ENCODE peak calls at places on chromosome 16, in four cellular contexts. S is GDM1, I is H9, L is NCI-H1092 treated with DMSO at 0.1 percent for 48 hours. X is an unnamed sample.

GRCh38 chr16:27232061-27232841 is 28.9 kb downstream of the KDM8 start:
- DNase-seq in L (no peak), S (peak), I (no peak), X (peak)

GRCh38 chr16:89827383-89828198 is 684 bp upstream of the SPIRE2 start:
- DNase-seq in I (peak), L (peak), S (no peak), X (no peak)

GRCh38 chr16:73268311-73268997 is 220.5 kb upstream of the ZFHX3 start:
- DNase-seq in S (no peak), L (peak), I (peak), X (no peak)

GRCh38 chr16:80460988-80461387 is 79.8 kb upstream of the DYNLRB2 start:
- DNase-seq in I (no peak), S (no peak), L (no peak), X (no peak)

GRCh38 chr16:22207715-22208360 is 1.8 kb downstream of the EEF2K start:
- DNase-seq in I (no peak), L (no peak), S (no peak), X (no peak)

GRCh38 chr16:66588981-66589713 is 9.9 kb downstream of the CMTM2 start:
- DNase-seq in L (no peak), I (peak), S (peak), X (peak)

GRCh38 chr16:73040136-73040535 is 7.8 kb downstream of the ZFHX3 start:
- DNase-seq in L (no peak), S (no peak), I (peak), X (no peak)

GRCh38 chr16:27431773-27432599 is 30.0 kb downstream of the IL21R start:
- DNase-seq in L (no peak), I (peak), S (no peak), X (no peak)

GRCh38 chr16:55625843-55626242 is 29.9 kb upstream of the SLC6A2 start:
- DNase-seq in S (no peak), I (no peak), L (no peak), X (no peak)

GRCh38 chr16:87442581-87442966 is 50.2 kb downstream of the ZCCHC14 start:
- DNase-seq in I (no peak), L (no peak), S (no peak), X (no peak)

GRCh38 chr16:31451681-31452351 is 7.5 kb upstream of the ARMC5 start:
- DNase-seq in L (peak), S (no peak), I (peak), X (peak)

GRCh38 chr16:13332713-13333255 is 431.4 kb downstream of the SHISA9 start:
- DNase-seq in S (no peak), I (peak), L (peak), X (no peak)

GRCh38 chr16:57297856-57298255 is 13.4 kb upstream of the PLLP start:
- DNase-seq in I (peak), S (no peak), L (no peak), X (no peak)